ENCODE peak calls at places on chromosomes 16 and 17, in six cellular contexts. X is psoas muscle; M is CD8-positive, alpha-beta memory T cell; U is transverse colon; R is esophagus muscularis mucosa; N is upper lobe of right lung. Q is an unnamed sample. For H3K27me3 and H3K4me1, the result is how much of the 10 kb centered on the place peaks cover.

GRCh38 chr16:2511996-2512919 is 1.5 kb upstream of the ATP6V0C start:
- DNase-seq in X (no peak), M (no peak), U (no peak), R (no peak), N (no peak), Q (no peak)

GRCh38 chr16:89090669-89091426 is 2.8 kb upstream of the ACSF3 start:
- DNase-seq in X (no peak), M (no peak), U (no peak), R (no peak), N (no peak), Q (no peak)

GRCh38 chr17:64025732-64026294 is 5.4 kb upstream of the ICAM2 start:
- DNase-seq in X (peak), M (peak), U (peak), R (no peak), N (peak), Q (no peak)

GRCh38 chr16:25633549-25633948 is 58.2 kb upstream of the HS3ST4 start:
- DNase-seq in X (no peak), M (no peak), U (no peak), R (no peak), N (no peak), Q (no peak)

GRCh38 chr16:14307623-14308356 is 236.7 kb downstream of the MRTFB start:
- DNase-seq in X (peak), M (no peak), U (no peak), R (no peak), N (no peak), Q (no peak)

GRCh38 chr17:17146791-17147406 is 59.2 kb downstream of the PLD6 start:
- DNase-seq in X (peak), M (peak), U (peak), R (no peak), N (no peak), Q (no peak)

GRCh38 chr17:6279659-6280058 is 155.3 kb downstream of the AIPL1 start:
- DNase-seq in X (no peak), M (no peak), U (peak), R (no peak), N (no peak), Q (no peak)

GRCh38 chr16:19437280-19437679 is 19.6 kb downstream of the TMC5 start:
- DNase-seq in X (no peak), M (no peak), U (no peak), R (no peak), N (no peak), Q (no peak)

GRCh38 chr16:49440156-49441065 is 66.8 kb downstream of the C16orf78 start:
- DNase-seq in X (no peak), M (no peak), U (no peak), R (no peak), N (no peak), Q (no peak)

GRCh38 chr17:38958326-38958725 is 8.9 kb downstream of the FBXO47 start:
- DNase-seq in X (no peak), M (no peak), U (no peak), R (no peak), N (no peak), Q (no peak)

GRCh38 chr16:3980311-3981111 is 100.0 kb upstream of the CREBBP start:
- DNase-seq in X (no peak), M (no peak), U (no peak), R (no peak), N (no peak), Q (no peak)

GRCh38 chr17:2292100-2292499 is 11.5 kb downstream of the SMG6 start:
- DNase-seq in X (no peak), M (no peak), U (no peak), R (no peak), N (no peak), Q (no peak)

GRCh38 chr16:1543085-1543896 is 9.8 kb downstream of the TMEM204 start:
- DNase-seq in X (peak), M (peak), U (peak), R (no peak), N (peak), Q (no peak)

GRCh38 chr17:74442670-74443515 is 11.0 kb downstream of the GPRC5C start:
- DNase-seq in X (peak), M (no peak), U (peak), R (peak), N (peak), Q (no peak)

DNA sequence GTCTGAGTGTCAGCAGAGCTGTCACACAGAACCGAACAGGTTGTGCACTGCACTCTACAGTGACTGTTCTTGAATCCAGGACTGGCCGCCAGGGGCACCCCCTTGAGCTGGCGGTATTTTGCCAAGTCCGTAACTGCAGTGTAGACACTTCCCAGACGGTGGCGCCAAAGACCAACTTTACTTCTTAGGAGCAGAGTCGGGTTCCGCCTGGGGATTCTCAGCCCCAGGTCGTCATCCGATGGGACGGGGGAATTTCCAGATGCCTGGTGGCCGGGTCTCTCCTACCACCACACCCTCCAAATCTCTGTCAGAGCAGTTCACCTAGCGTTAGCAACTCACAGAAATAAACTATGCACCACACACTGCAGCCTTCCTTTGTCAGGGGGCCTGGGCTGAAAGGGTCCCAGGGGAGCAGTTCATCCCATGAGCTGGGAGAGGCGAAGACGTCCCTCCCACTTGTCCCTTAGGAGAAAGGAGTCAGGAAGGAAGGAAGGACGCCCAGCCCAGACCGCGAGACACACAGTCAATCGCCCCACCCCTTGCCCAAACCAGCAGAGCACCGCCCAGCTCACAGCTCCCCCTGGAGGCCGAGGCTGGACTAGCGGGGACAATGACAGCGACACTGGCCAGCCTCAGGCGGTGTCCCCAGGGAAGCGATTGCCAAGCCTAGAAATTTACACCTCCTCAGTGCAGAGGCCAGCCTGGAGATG is 7.4 kb upstream of the RIPOR1 start:
- DNase-seq in X (peak), M (peak), U (peak), R (peak), N (peak), Q (no peak)
- H3K27me3 ChIP-seq in X (under half), M (under half), U (under half), R (under half), N (under half), Q (under half)

GRCh38 chr16:75458029-75458428 is 6.5 kb downstream of the TMEM170A start:
- DNase-seq in X (no peak), M (no peak), U (no peak), R (no peak), N (no peak), Q (no peak)
- H3K4me1 ChIP-seq in X (under half), M (under half), U (under half), R (under half), N (under half), Q (under half)

DNA sequence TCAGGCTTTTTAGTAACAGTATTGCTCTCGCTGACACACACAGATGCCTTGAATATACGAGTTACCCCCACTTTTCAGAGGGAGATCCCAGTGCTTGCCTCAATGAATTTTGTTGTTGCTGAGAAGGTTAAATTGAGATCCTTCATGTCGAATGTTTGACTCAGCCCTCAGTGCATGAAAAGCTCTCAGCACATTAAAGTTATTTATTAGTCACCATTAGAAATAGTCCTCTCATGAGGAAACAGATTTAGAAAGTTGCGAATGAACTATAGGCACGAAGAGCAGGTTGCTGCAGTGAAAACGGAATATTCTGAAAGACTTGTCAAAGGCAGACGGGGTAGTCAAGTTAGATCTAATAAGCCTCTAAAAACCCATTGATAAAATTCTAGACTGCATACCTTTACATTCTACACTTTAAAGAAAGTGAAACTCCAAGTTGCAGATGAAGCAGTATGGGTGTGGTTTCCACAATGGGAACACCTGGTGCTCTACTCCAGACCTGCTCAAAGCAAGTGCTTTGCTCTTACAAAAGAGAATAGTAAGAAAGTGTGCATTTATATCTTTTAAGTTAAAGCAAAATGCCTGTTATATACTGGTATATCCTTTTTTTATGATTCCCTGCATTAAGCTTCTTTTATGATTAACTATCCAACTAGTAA is 238.1 kb downstream of the MAF start:
- DNase-seq in X (no peak), M (no peak), U (no peak), R (no peak), N (no peak), Q (no peak)
- H3K27me3 ChIP-seq in X (under half), M (under half), U (under half), R (under half), N (under half), Q (under half)

GRCh38 chr16:84545114-84545737 is 40.8 kb upstream of the MEAK7 start:
- DNase-seq in X (peak), M (no peak), U (no peak), R (no peak), N (no peak), Q (no peak)

GRCh38 chr16:84543253-84543652 is 38.8 kb upstream of the MEAK7 start:
- DNase-seq in X (no peak), M (no peak), U (no peak), R (no peak), N (no peak), Q (no peak)

GRCh38 chr16:84540194-84540593 is 35.7 kb upstream of the MEAK7 start:
- DNase-seq in X (no peak), M (no peak), U (no peak), R (no peak), N (no peak), Q (no peak)

GRCh38 chr16:84543931-84544776 is 39.7 kb upstream of the MEAK7 start:
- DNase-seq in X (peak), M (peak), U (peak), R (no peak), N (no peak), Q (no peak)

DNA sequence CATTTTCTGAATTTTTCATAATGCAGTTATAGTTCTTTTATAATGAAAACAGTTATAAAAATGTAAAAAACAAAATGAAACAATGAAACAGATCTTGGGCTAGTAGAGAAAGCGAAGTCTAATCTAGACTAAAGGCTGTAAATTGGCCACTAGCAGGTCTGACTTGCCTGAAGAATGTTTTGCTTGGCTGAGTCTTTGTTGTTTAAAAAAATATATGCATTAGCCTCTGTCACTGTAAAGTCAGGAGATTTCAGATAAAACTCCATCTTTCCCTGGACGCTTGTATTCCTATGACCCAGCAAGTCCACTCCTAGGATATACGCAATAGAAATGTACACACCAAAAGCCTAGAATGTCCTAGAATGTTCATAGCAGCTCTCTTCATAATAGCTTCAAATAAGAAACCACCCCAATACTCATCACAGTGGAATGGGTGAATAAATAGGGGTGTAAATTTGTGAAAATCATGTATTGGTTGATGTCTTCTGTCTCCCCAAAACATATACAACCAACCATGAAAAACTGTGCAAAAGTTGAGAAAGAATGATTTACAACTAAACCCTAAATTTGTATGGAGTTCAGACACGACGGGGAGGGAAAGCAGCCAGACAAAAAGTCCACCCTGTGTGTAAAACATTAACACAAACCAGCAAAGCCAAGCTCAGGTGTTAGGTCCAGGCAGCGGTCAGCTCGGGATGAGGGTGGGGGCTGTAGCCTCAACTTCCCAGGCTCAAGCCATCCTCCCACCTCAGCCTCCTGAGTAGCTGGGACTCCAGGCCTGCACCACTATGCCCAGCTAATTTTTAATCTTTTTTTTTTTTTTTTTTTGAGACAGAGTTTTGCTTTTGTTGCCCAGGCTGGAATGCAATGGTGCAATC is 37.8 kb upstream of the MEAK7 start:
- DNase-seq in X (no peak), M (no peak), U (no peak), R (no peak), N (no peak), Q (no peak)
- H3K4me1 ChIP-seq in X (under half), M (under half), U (under half), R (under half), N (under half), Q (under half)

GRCh38 chr17:79290726-79291125 is 216.1 kb downstream of the ENGASE start:
- DNase-seq in X (no peak), M (no peak), U (no peak), R (no peak), N (no peak), Q (no peak)

GRCh38 chr17:79298801-79299200 is 224.2 kb downstream of the ENGASE start:
- DNase-seq in X (no peak), M (no peak), U (no peak), R (no peak), N (no peak), Q (no peak)

GRCh38 chr17:79295307-79295706 is 220.7 kb downstream of the ENGASE start:
- DNase-seq in X (no peak), M (no peak), U (no peak), R (no peak), N (no peak), Q (no peak)

GRCh38 chr17:79296290-79296689 is 221.7 kb downstream of the ENGASE start:
- DNase-seq in X (no peak), M (no peak), U (no peak), R (no peak), N (no peak), Q (no peak)

GRCh38 chr17:79294459-79295071 is 219.9 kb downstream of the ENGASE start:
- DNase-seq in X (peak), M (peak), U (peak), R (no peak), N (peak), Q (no peak)
- H3K27me3 ChIP-seq in X (under half), M (under half), U (under half), R (half or more), N (under half), Q (under half)

GRCh38 chr17:57211010-57211411 is 45.3 kb upstream of the MSI2 start:
- DNase-seq in X (no peak), M (no peak), U (no peak), R (peak), N (no peak), Q (no peak)
- H3K4me1 ChIP-seq in X (under half), M (under half), U (under half), R (under half), N (under half), Q (under half)

GRCh38 chr16:56672761-56673536 is 3.3 kb downstream of the MT1H start:
- DNase-seq in X (no peak), M (no peak), U (no peak), R (no peak), N (no peak), Q (no peak)
- H3K27me3 ChIP-seq in X (under half), M (under half), U (half or more), R (half or more), N (half or more), Q (under half)

GRCh38 chr17:80704381-80704819 is 159.8 kb downstream of the RPTOR start:
- DNase-seq in X (no peak), M (no peak), U (no peak), R (no peak), N (no peak), Q (no peak)
- H3K4me1 ChIP-seq in X (under half), M (under half), U (under half), R (under half), N (under half), Q (under half)

Q was measured in vagina.